ENCODE peak calls at places on chromosome 5, in six cellular contexts. One of them, this sample, is unnamed.
A peak's percentile ranks its signal among the peaks of the same experiment; 100 is the strongest.

GRCh38 chr5:75571547-75571946 is 39.7 kb upstream of the ANKDD1B start:
- DNase-seq in sigmoid colon: no peak
- DNase-seq in WERI-Rb-1: no peak
- DNase-seq in upper lobe of right lung: no peak
- DNase-seq in left ventricle myocardium inferior: no peak
- DNase-seq in GM06990: peak; percentile 46
- DNase-seq in this sample: no peak

GRCh38 chr5:10825897-10826644 is 65.0 kb upstream of the DAP start:
- DNase-seq in sigmoid colon: no peak
- DNase-seq in WERI-Rb-1: no peak
- DNase-seq in upper lobe of right lung: no peak
- DNase-seq in left ventricle myocardium inferior: no peak
- DNase-seq in GM06990: no peak
- DNase-seq in this sample: no peak

GRCh38 chr5:179817071-179817840 is 3.4 kb upstream of the SQSTM1 start:
- DNase-seq in sigmoid colon: no peak
- DNase-seq in WERI-Rb-1: no peak
- DNase-seq in upper lobe of right lung: peak; percentile 74
- DNase-seq in left ventricle myocardium inferior: no peak
- DNase-seq in GM06990: no peak
- DNase-seq in this sample: no peak

GRCh38 chr5:142866563-142867275 is 96.5 kb downstream of the ARHGAP26 start:
- DNase-seq in sigmoid colon: no peak
- DNase-seq in WERI-Rb-1: peak; percentile 38
- DNase-seq in upper lobe of right lung: no peak
- DNase-seq in left ventricle myocardium inferior: no peak
- DNase-seq in GM06990: peak; percentile 14
- DNase-seq in this sample: no peak

GRCh38 chr5:76956033-76956432 is 3.2 kb downstream of the CRHBP start:
- DNase-seq in sigmoid colon: no peak
- DNase-seq in WERI-Rb-1: peak; percentile 39
- DNase-seq in upper lobe of right lung: no peak
- DNase-seq in left ventricle myocardium inferior: no peak
- DNase-seq in GM06990: no peak
- DNase-seq in this sample: no peak

GRCh38 chr5:116436674-116437350 is 137.8 kb downstream of the SEMA6A start:
- DNase-seq in sigmoid colon: no peak
- DNase-seq in WERI-Rb-1: no peak
- DNase-seq in upper lobe of right lung: no peak
- DNase-seq in left ventricle myocardium inferior: no peak
- DNase-seq in GM06990: no peak
- DNase-seq in this sample: no peak

GRCh38 chr5:179865471-179866240 is 7.0 kb upstream of the MRNIP start:
- DNase-seq in sigmoid colon: peak; percentile 53
- DNase-seq in WERI-Rb-1: no peak
- DNase-seq in upper lobe of right lung: no peak
- DNase-seq in left ventricle myocardium inferior: no peak
- DNase-seq in GM06990: no peak
- DNase-seq in this sample: no peak

GRCh38 chr5:114362197-114362976 is 517 bp downstream of the KCNN2 start:
- DNase-seq in sigmoid colon: no peak
- DNase-seq in WERI-Rb-1: peak; percentile 39
- DNase-seq in upper lobe of right lung: peak; percentile 67
- DNase-seq in left ventricle myocardium inferior: peak; percentile 16
- DNase-seq in GM06990: peak; percentile 82
- DNase-seq in this sample: no peak

GRCh38 chr5:127492854-127493738 is 24.3 kb upstream of the PRRC1 start:
- DNase-seq in sigmoid colon: no peak
- DNase-seq in WERI-Rb-1: no peak
- DNase-seq in upper lobe of right lung: no peak
- DNase-seq in left ventricle myocardium inferior: no peak
- DNase-seq in GM06990: peak; percentile 41
- DNase-seq in this sample: no peak

GRCh38 chr5:168301593-168302388 is 10.3 kb downstream of the WWC1 start:
- DNase-seq in sigmoid colon: no peak
- DNase-seq in WERI-Rb-1: no peak
- DNase-seq in upper lobe of right lung: no peak
- DNase-seq in left ventricle myocardium inferior: no peak
- DNase-seq in GM06990: no peak
- DNase-seq in this sample: peak; percentile 65

GRCh38 chr5:171601266-171601881 is 181.9 kb downstream of the FGF18 start:
- DNase-seq in sigmoid colon: no peak
- DNase-seq in WERI-Rb-1: no peak
- DNase-seq in upper lobe of right lung: no peak
- DNase-seq in left ventricle myocardium inferior: no peak
- DNase-seq in GM06990: no peak
- DNase-seq in this sample: no peak

GRCh38 chr5:77844408-77845272 is 68.5 kb upstream of the TBCA start:
- DNase-seq in sigmoid colon: no peak
- DNase-seq in WERI-Rb-1: no peak
- DNase-seq in upper lobe of right lung: no peak
- DNase-seq in left ventricle myocardium inferior: no peak
- DNase-seq in GM06990: peak; percentile 23
- DNase-seq in this sample: no peak

GRCh38 chr5:128132499-128132898 is 48.9 kb downstream of the SLC12A2 start:
- DNase-seq in sigmoid colon: no peak
- DNase-seq in WERI-Rb-1: no peak
- DNase-seq in upper lobe of right lung: no peak
- DNase-seq in left ventricle myocardium inferior: no peak
- DNase-seq in GM06990: no peak
- DNase-seq in this sample: no peak

GRCh38 chr5:39193553-39194465 is 25.6 kb downstream of the FYB1 start:
- DNase-seq in sigmoid colon: no peak
- DNase-seq in WERI-Rb-1: no peak
- DNase-seq in upper lobe of right lung: no peak
- DNase-seq in left ventricle myocardium inferior: no peak
- DNase-seq in GM06990: no peak
- DNase-seq in this sample: no peak

GRCh38 chr5:69326365-69326764 is 6.2 kb downstream of the CCDC125 start:
- DNase-seq in sigmoid colon: no peak
- DNase-seq in WERI-Rb-1: no peak
- DNase-seq in upper lobe of right lung: no peak
- DNase-seq in left ventricle myocardium inferior: no peak
- DNase-seq in GM06990: no peak
- DNase-seq in this sample: no peak

GRCh38 chr5:174188300-174188699 is 142.8 kb downstream of the NSG2 start:
- DNase-seq in sigmoid colon: no peak
- DNase-seq in WERI-Rb-1: no peak
- DNase-seq in upper lobe of right lung: no peak
- DNase-seq in left ventricle myocardium inferior: peak; percentile 27
- DNase-seq in GM06990: no peak
- DNase-seq in this sample: no peak

GRCh38 chr5:124905256-124905655 is 158.8 kb upstream of the ZNF608 start:
- DNase-seq in sigmoid colon: no peak
- DNase-seq in WERI-Rb-1: no peak
- DNase-seq in upper lobe of right lung: no peak
- DNase-seq in left ventricle myocardium inferior: no peak
- DNase-seq in GM06990: no peak
- DNase-seq in this sample: no peak

GRCh38 chr5:124596595-124597388 is 149.6 kb downstream of the ZNF608 start:
- DNase-seq in sigmoid colon: no peak
- DNase-seq in WERI-Rb-1: no peak
- DNase-seq in upper lobe of right lung: no peak
- DNase-seq in left ventricle myocardium inferior: no peak
- DNase-seq in GM06990: no peak
- DNase-seq in this sample: peak; percentile 96

GRCh38 chr5:943201-943873 is 50.7 kb downstream of the TRIP13 start:
- DNase-seq in sigmoid colon: no peak
- DNase-seq in WERI-Rb-1: no peak
- DNase-seq in upper lobe of right lung: no peak
- DNase-seq in left ventricle myocardium inferior: no peak
- DNase-seq in GM06990: no peak
- DNase-seq in this sample: no peak

GRCh38 chr5:943874-944620 is 51.4 kb downstream of the TRIP13 start:
- DNase-seq in sigmoid colon: no peak
- DNase-seq in WERI-Rb-1: peak; percentile 8
- DNase-seq in upper lobe of right lung: peak; percentile 40
- DNase-seq in left ventricle myocardium inferior: no peak
- DNase-seq in GM06990: no peak
- DNase-seq in this sample: no peak

GRCh38 chr5:944621-944927 is 51.9 kb downstream of the TRIP13 start:
- DNase-seq in sigmoid colon: no peak
- DNase-seq in WERI-Rb-1: no peak
- DNase-seq in upper lobe of right lung: no peak
- DNase-seq in left ventricle myocardium inferior: no peak
- DNase-seq in GM06990: no peak
- DNase-seq in this sample: no peak

GRCh38 chr5:945691-946541 is 53.2 kb downstream of the TRIP13 start:
- DNase-seq in sigmoid colon: no peak
- DNase-seq in WERI-Rb-1: no peak
- DNase-seq in upper lobe of right lung: peak; percentile 53
- DNase-seq in left ventricle myocardium inferior: no peak
- DNase-seq in GM06990: no peak
- DNase-seq in this sample: no peak

DNA sequence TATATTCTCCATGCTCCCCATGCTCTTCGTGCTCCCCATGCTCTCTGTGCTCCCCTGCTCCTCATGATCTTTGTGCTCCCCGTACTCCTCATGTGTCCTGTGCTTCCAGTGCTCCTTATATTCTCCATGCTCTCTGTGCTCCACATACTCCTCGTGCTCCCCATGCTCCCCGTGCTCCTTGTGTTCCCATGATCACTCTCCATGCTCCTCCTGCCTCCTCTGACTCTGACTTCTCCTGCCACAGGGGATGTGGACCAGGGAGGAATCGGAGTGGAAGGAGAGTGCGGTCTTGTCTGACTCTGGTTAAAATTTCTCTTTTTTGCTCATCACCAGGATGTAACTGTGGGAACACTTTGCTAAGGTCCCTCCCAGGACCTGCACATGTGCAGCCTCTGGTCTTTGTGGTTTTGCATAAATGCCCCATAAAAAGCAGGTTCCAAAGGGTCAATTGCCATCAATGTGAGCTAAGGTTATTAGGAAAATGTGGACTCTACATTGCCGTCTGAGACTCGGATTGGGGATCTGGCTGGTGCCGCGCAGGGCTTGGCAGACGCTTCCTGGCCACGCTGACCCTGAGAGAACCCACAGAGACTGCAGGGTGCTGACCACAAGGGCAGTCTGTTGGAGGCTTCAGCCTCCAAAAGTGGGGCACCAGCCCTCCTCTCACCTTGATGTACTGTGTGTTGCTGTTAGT is 52.5 kb downstream of the TRIP13 start:
- DNase-seq in sigmoid colon: no peak
- DNase-seq in WERI-Rb-1: peak; percentile 6
- DNase-seq in upper lobe of right lung: peak; percentile 32
- DNase-seq in left ventricle myocardium inferior: no peak
- DNase-seq in GM06990: no peak
- DNase-seq in this sample: no peak
- H3K27me3 ChIP-seq in sigmoid colon: no peaks in the 10 kb centered on the region
- H3K27me3 ChIP-seq in WERI-Rb-1: no peaks in the 10 kb centered on the region
- H3K27me3 ChIP-seq in upper lobe of right lung: peaks cover 15% of the 10 kb centered on the region
- H3K27me3 ChIP-seq in left ventricle myocardium inferior: peaks cover 76% of the 10 kb centered on the region
- H3K27me3 ChIP-seq in GM06990: peaks cover 9% of the 10 kb centered on the region
- H3K27me3 ChIP-seq in this sample: peaks cover 44% of the 10 kb centered on the region

DNA sequence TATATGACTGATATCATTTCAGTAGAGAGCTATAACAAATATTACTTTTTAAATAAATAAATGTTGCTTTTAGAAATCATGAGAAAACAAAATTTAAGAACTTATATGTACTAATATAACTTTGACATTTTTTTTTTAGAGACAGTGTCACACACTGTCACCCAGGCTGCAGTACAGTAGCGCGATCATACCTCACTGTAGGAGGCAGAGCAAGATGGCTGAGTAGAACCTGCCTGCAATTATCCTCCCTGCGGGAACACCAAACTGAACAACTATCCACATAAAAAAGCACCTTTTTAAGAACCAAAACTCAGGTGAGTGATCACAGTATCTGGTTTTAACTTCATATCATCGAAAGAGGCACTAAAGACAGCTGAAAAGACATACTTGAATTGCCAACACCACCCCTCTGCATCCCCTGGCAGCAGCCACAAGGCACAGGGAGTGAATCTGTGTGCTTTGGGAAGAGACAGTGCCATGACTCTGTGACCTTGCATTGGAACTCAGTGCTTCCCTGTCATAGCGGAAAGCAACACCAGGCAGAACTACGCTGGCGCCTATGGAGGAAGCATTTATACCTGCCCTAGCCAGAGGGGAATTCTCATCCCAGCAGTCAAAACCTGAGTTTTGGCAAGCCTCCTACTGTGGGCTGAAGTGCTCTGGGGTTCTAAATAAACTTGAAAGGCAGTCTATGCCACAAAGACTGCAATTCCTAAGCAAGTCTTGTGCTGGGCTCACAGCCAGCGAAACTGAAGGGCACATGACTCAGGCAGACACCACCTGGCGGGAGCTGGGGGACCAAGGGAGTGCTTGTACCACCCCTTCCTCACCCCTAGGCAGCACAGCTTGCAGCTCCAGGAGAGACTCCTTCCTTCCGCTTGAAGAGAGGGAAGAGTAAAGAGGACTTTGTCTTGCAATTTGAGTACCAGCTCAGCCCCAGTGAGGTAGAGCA is 142.7 kb downstream of the FBXL17 start:
- DNase-seq in sigmoid colon: no peak
- DNase-seq in WERI-Rb-1: no peak
- DNase-seq in upper lobe of right lung: no peak
- DNase-seq in left ventricle myocardium inferior: no peak
- DNase-seq in GM06990: no peak
- DNase-seq in this sample: no peak
- TF ChIP-seq CTCF in sigmoid colon: no peak
- TF ChIP-seq CTCF in WERI-Rb-1: no peak
- TF ChIP-seq CTCF in upper lobe of right lung: no peak
- TF ChIP-seq CTCF in left ventricle myocardium inferior: no peak
- TF ChIP-seq CTCF in GM06990: no peak
- TF ChIP-seq CTCF in this sample: no peak

DNA sequence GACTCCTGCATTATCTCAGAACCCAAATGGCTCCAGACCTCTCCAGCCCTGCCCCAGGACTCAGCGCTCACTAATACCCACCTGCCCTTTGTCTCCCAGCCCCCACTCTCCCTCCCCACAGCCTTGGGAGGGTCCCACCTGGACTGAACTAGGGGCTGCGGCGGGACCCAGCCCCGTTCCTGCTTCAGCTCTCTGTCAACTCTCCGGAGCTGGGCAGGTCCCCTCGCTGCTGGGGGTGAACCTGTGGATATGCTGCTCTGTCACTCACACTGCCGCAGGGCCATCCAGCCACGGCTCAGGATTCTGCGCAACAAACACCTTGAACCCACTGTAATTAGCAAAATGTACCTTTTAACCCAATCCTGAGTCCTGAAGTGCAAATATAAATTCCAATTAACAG is 36.8 kb downstream of the NDUFS6 start:
- DNase-seq in sigmoid colon: no peak
- DNase-seq in WERI-Rb-1: no peak
- DNase-seq in upper lobe of right lung: peak; percentile 51
- DNase-seq in left ventricle myocardium inferior: no peak
- DNase-seq in GM06990: no peak
- DNase-seq in this sample: no peak
- H3K27me3 ChIP-seq in sigmoid colon: peaks cover 6% of the 10 kb centered on the region
- H3K27me3 ChIP-seq in WERI-Rb-1: no peaks in the 10 kb centered on the region
- H3K27me3 ChIP-seq in upper lobe of right lung: peaks cover 58% of the 10 kb centered on the region
- H3K27me3 ChIP-seq in left ventricle myocardium inferior: peaks cover 54% of the 10 kb centered on the region
- H3K27me3 ChIP-seq in GM06990: peaks cover 1% of the 10 kb centered on the region
- H3K27me3 ChIP-seq in this sample: peaks cover 32% of the 10 kb centered on the region

DNA sequence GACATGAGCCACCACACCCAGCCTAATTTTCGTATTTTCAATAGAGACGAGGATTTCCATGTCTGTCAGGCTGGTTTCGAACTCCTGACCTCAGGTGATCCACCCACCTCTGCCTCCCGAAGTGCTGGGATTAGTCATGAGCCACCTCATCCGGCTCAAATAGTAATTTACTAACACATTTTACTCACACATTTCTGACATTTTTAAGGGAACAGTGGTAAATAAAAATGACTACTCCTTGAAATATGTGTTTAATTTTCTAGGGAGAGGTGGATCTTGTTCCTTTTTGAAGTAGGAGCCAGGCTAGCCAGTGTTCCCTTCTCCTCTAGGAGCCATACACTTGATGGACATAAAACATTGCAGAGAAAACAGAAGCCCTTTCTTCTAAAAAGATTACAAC is 55.2 kb upstream of the ERBIN start:
- DNase-seq in sigmoid colon: no peak
- DNase-seq in WERI-Rb-1: no peak
- DNase-seq in upper lobe of right lung: no peak
- DNase-seq in left ventricle myocardium inferior: no peak
- DNase-seq in GM06990: no peak
- DNase-seq in this sample: peak; percentile 39
- TF ChIP-seq CTCF in sigmoid colon: no peak
- TF ChIP-seq CTCF in WERI-Rb-1: no peak
- TF ChIP-seq CTCF in upper lobe of right lung: no peak
- TF ChIP-seq CTCF in left ventricle myocardium inferior: no peak
- TF ChIP-seq CTCF in GM06990: no peak
- TF ChIP-seq CTCF in this sample: no peak

This sample was measured in kidney epithelial cell.